ENCODE peak calls at places on chromosomes 1 and 21, in four cellular contexts. H, E, R and A are unnamed samples.
A peak's percentile ranks its signal among the peaks of the same experiment; 100 is the strongest.

GRCh38 chr1:14598498-14599172 is at the start of gene KAZN:
- DNase-seq in H (no peak), E (no peak), R (no peak), A (no peak)

GRCh38 chr21:31457675-31458074 is 113.6 kb upstream of the TIAM1 start:
- DNase-seq in H (no peak), E (no peak), R (no peak), A (no peak)

GRCh38 chr1:247558275-247558674 is 9.3 kb downstream of the GCSAML start:
- DNase-seq in H (no peak), E (no peak), R (no peak), A (peak; percentile 18)

GRCh38 chr1:20148571-20149500 is 9.7 kb downstream of the PLA2G2F start:
- DNase-seq in H (no peak), E (no peak), R (no peak), A (no peak)

GRCh38 chr1:218658899-218659298 is 313.8 kb downstream of the TGFB2 start:
- DNase-seq in H (no peak), E (peak; percentile 96), R (peak; percentile 89), A (peak; percentile 72)

GRCh38 chr1:45979074-45979777 is 153.2 kb downstream of the PIK3R3 start:
- DNase-seq in H (peak; percentile 99), E (no peak), R (no peak), A (no peak)

GRCh38 chr1:226365831-226366231 is 42.1 kb downstream of the PARP1 start:
- DNase-seq in H (no peak), E (peak; percentile 50), R (peak; percentile 29), A (no peak)

GRCh38 chr1:179810367-179810715 is 67.2 kb downstream of the FAM163A start:
- DNase-seq in H (no peak), E (no peak), R (no peak), A (no peak)

GRCh38 chr1:27912429-27912828 is 22.4 kb upstream of the SMPDL3B start:
- DNase-seq in H (no peak), E (no peak), R (no peak), A (no peak)

GRCh38 chr1:18217398-18218043 is 109.9 kb downstream of the IGSF21 start:
- DNase-seq in H (no peak), E (peak; percentile 9), R (no peak), A (no peak)

GRCh38 chr1:6860401-6860800 is 75.1 kb downstream of the CAMTA1 start:
- DNase-seq in H (no peak), E (peak; percentile 65), R (peak; percentile 82), A (peak; percentile 65)

GRCh38 chr1:113742515-113742914 is 16.8 kb downstream of the PHTF1 start:
- DNase-seq in H (no peak), E (no peak), R (no peak), A (no peak)

GRCh38 chr1:8113257-8114220 is 87.4 kb upstream of the ERRFI1 start:
- DNase-seq in H (no peak), E (no peak), R (no peak), A (no peak)

GRCh38 chr21:44838038-44838895 is 20.4 kb upstream of the SUMO3 start:
- DNase-seq in H (no peak), E (no peak), R (no peak), A (no peak)

GRCh38 chr1:201888282-201889033 is at the start of gene SHISA4:
- DNase-seq in H (no peak), E (peak; percentile 78), R (no peak), A (peak; percentile 36)

GRCh38 chr1:20348326-20348910 is 57.7 kb downstream of the VWA5B1 start:
- DNase-seq in H (no peak), E (no peak), R (no peak), A (no peak)

GRCh38 chr1:204873714-204874113 is 3.1 kb downstream of the NFASC start:
- DNase-seq in H (no peak), E (no peak), R (no peak), A (no peak)

GRCh38 chr1:58650141-58650540 is 49.7 kb downstream of the MYSM1 start:
- DNase-seq in H (no peak), E (peak; percentile 18), R (no peak), A (no peak)

GRCh38 chr1:53112271-53112774 is 30.1 kb downstream of the SLC1A7 start:
- DNase-seq in H (no peak), E (peak; percentile 59), R (peak; percentile 59), A (peak; percentile 93)

GRCh38 chr1:171433451-171433850 is 51.9 kb upstream of the PRRC2C start:
- DNase-seq in H (no peak), E (peak; percentile 80), R (peak; percentile 61), A (no peak)

GRCh38 chr1:204416589-204417230 is 5.1 kb upstream of the PPP1R15B start:
- DNase-seq in H (no peak), E (no peak), R (no peak), A (no peak)

GRCh38 chr1:67299296-67299695 is 8.4 kb upstream of the IL12RB2 start:
- DNase-seq in H (no peak), E (peak; percentile 7), R (no peak), A (peak; percentile 39)

GRCh38 chr1:31866450-31866801 is 50.6 kb upstream of the SPOCD1 start:
- DNase-seq in H (no peak), E (no peak), R (no peak), A (no peak)

GRCh38 chr1:161359316-161359715 is 8.4 kb downstream of the CFAP126 start:
- DNase-seq in H (no peak), E (no peak), R (no peak), A (no peak)

GRCh38 chr1:100396651-100397050 is 44.3 kb downstream of the CDC14A start:
- DNase-seq in H (no peak), E (no peak), R (no peak), A (no peak)

GRCh38 chr1:33288976-33289857 is 31.7 kb downstream of the A3GALT2 start:
- DNase-seq in H (no peak), E (no peak), R (no peak), A (no peak)

GRCh38 chr1:12502300-12503109 is 115.5 kb downstream of the DHRS3 start:
- DNase-seq in H (no peak), E (no peak), R (no peak), A (no peak)

GRCh38 chr1:229952135-229952534 is 114.9 kb upstream of the GALNT2 start:
- DNase-seq in H (no peak), E (no peak), R (no peak), A (no peak)

GRCh38 chr1:228508253-228508652 is 21.1 kb downstream of the RNF187 start:
- DNase-seq in H (no peak), E (no peak), R (no peak), A (no peak)

GRCh38 chr1:2209400-2210083 is 15.0 kb upstream of the FAAP20 start:
- DNase-seq in H (no peak), E (no peak), R (no peak), A (no peak)

GRCh38 chr1:92299477-92300125 is 742 bp downstream of the RPAP2 start:
- DNase-seq in H (peak; percentile 12), E (no peak), R (no peak), A (no peak)

GRCh38 chr1:26184086-26184485 is 6.3 kb upstream of the CATSPER4 start:
- DNase-seq in H (no peak), E (no peak), R (no peak), A (no peak)

GRCh38 chr1:27564264-27564579 is 39.7 kb downstream of the AHDC1 start:
- DNase-seq in H (no peak), E (no peak), R (no peak), A (no peak)